ENCODE peak calls at places on chromosome 3, in seven cellular contexts. B is T-cell, Q is KBM-7, S is GM19239, Y is cerebellar cortex, A is NCI-H1694, E is NCI-H187 treated with DMSO at 0.1 percent for 48 hours. V is an unnamed sample.
A peak's percentile ranks its signal among the peaks of the same experiment; 100 is the strongest.

GRCh38 chr3:41265011-41265545 is 65.8 kb downstream of the CTNNB1 start:
- DNase-seq in B (no peak), Q (no peak), S (no peak), Y (no peak), A (no peak), E (no peak), V (no peak)

GRCh38 chr3:28317438-28318022 is 31.0 kb upstream of the ZCWPW2 start:
- DNase-seq in B (peak; percentile 8), Q (peak; percentile 21), S (peak; percentile 8), Y (peak; percentile 46), A (no peak), E (no peak), V (no peak)

GRCh38 chr3:147419062-147419701 is 10.0 kb downstream of the ZIC1 start:
- DNase-seq in B (no peak), Q (no peak), S (no peak), Y (peak; percentile 96), A (no peak), E (no peak), V (no peak)

GRCh38 chr3:174242311-174243041 is 616.7 kb upstream of the NAALADL2 start:
- DNase-seq in B (no peak), Q (no peak), S (no peak), Y (no peak), A (no peak), E (no peak), V (no peak)

GRCh38 chr3:113436794-113437193 is 4.5 kb downstream of the CFAP44 start:
- DNase-seq in B (no peak), Q (no peak), S (no peak), Y (no peak), A (no peak), E (no peak), V (no peak)

GRCh38 chr3:38834110-38834509 is 18.1 kb upstream of the SCN10A start:
- DNase-seq in B (no peak), Q (peak; percentile 71), S (no peak), Y (no peak), A (no peak), E (no peak), V (no peak)

GRCh38 chr3:134320749-134321148 is 53.5 kb downstream of the AMOTL2 start:
- DNase-seq in B (no peak), Q (no peak), S (no peak), Y (no peak), A (no peak), E (no peak), V (no peak)

GRCh38 chr3:102544741-102545140 is 109.9 kb downstream of the ZPLD1 start:
- DNase-seq in B (no peak), Q (no peak), S (no peak), Y (no peak), A (no peak), E (no peak), V (no peak)

GRCh38 chr3:52523386-52524257 is 10.0 kb downstream of the NT5DC2 start:
- DNase-seq in B (no peak), Q (no peak), S (no peak), Y (no peak), A (no peak), E (no peak), V (no peak)

GRCh38 chr3:55309336-55309735 is 177.8 kb downstream of the WNT5A start:
- DNase-seq in B (no peak), Q (no peak), S (no peak), Y (no peak), A (no peak), E (no peak), V (no peak)

GRCh38 chr3:185401319-185401955 is 38.5 kb downstream of the MAP3K13 start:
- DNase-seq in B (no peak), Q (no peak), S (no peak), Y (no peak), A (peak; percentile 81), E (no peak), V (peak; percentile 94)

GRCh38 chr3:9248232-9249191 is 934 bp downstream of the SRGAP3 start:
- DNase-seq in B (no peak), Q (peak; percentile 45), S (no peak), Y (peak; percentile 67), A (no peak), E (no peak), V (no peak)

GRCh38 chr3:186067360-186068242 is 41.3 kb downstream of the ETV5 start:
- DNase-seq in B (no peak), Q (no peak), S (peak; percentile 19), Y (no peak), A (no peak), E (no peak), V (no peak)

GRCh38 chr3:134663646-134664456 is 13.0 kb upstream of the KY start:
- DNase-seq in B (no peak), Q (no peak), S (no peak), Y (peak; percentile 86), A (no peak), E (no peak), V (no peak)

GRCh38 chr3:166663194-166663593 is 716.9 kb downstream of the ZBBX start:
- DNase-seq in B (no peak), Q (no peak), S (no peak), Y (no peak), A (no peak), E (no peak), V (no peak)

GRCh38 chr3:159455741-159456181 is 532.9 kb upstream of the IL12A start:
- DNase-seq in B (no peak), Q (no peak), S (no peak), Y (no peak), A (no peak), E (no peak), V (no peak)

GRCh38 chr3:24043985-24044384 is 98.9 kb downstream of the NR1D2 start:
- DNase-seq in B (no peak), Q (no peak), S (no peak), Y (no peak), A (no peak), E (no peak), V (no peak)

GRCh38 chr3:10495614-10496013 is 9.8 kb downstream of the ATP2B2 start:
- DNase-seq in B (no peak), Q (no peak), S (no peak), Y (no peak), A (no peak), E (no peak), V (no peak)

GRCh38 chr3:126835472-126836219 is 131.6 kb downstream of the CHCHD6 start:
- DNase-seq in B (no peak), Q (no peak), S (no peak), Y (no peak), A (no peak), E (no peak), V (no peak)

GRCh38 chr3:126509565-126510322 is 7.8 kb downstream of the UROC1 start:
- DNase-seq in B (no peak), Q (no peak), S (no peak), Y (no peak), A (peak; percentile 58), E (no peak), V (no peak)

GRCh38 chr3:72270072-72270611 is 485.2 kb upstream of the PROK2 start:
- DNase-seq in B (no peak), Q (peak; percentile 86), S (no peak), Y (no peak), A (no peak), E (no peak), V (no peak)

GRCh38 chr3:166304509-166305063 is 467.4 kb upstream of the BCHE start:
- DNase-seq in B (no peak), Q (no peak), S (no peak), Y (no peak), A (no peak), E (no peak), V (no peak)

GRCh38 chr3:151439652-151440125 is 21.2 kb downstream of the IGSF10 start:
- DNase-seq in B (no peak), Q (peak; percentile 88), S (peak; percentile 12), Y (peak; percentile 40), A (peak; percentile 77), E (no peak), V (peak; percentile 15)

GRCh38 chr3:111392911-111393351 is 149.1 kb upstream of the CD96 start:
- DNase-seq in B (peak; percentile 60), Q (no peak), S (no peak), Y (no peak), A (peak; percentile 7), E (no peak), V (no peak)

GRCh38 chr3:150035400-150035799 is 64.7 kb upstream of the PFN2 start:
- DNase-seq in B (no peak), Q (no peak), S (no peak), Y (peak; percentile 8), A (no peak), E (no peak), V (no peak)

GRCh38 chr3:5115506-5116162 is 6.5 kb upstream of the ARL8B start:
- DNase-seq in B (no peak), Q (no peak), S (no peak), Y (no peak), A (no peak), E (no peak), V (no peak)

GRCh38 chr3:56110886-56111285 is 357.4 kb downstream of the ERC2 start:
- DNase-seq in B (no peak), Q (no peak), S (no peak), Y (no peak), A (no peak), E (no peak), V (no peak)

GRCh38 chr3:31116651-31117050 is 222.2 kb upstream of the GADL1 start:
- DNase-seq in B (no peak), Q (no peak), S (no peak), Y (no peak), A (no peak), E (no peak), V (no peak)

GRCh38 chr3:151544164-151544548 is 83.3 kb upstream of the IGSF10 start:
- DNase-seq in B (no peak), Q (no peak), S (no peak), Y (no peak), A (no peak), E (no peak), V (no peak)

GRCh38 chr3:126998320-126998719 is 15.4 kb downstream of the PLXNA1 start:
- DNase-seq in B (no peak), Q (no peak), S (no peak), Y (no peak), A (no peak), E (no peak), V (no peak)

GRCh38 chr3:11944052-11944673 is 60.0 kb upstream of the SYN2 start:
- DNase-seq in B (no peak), Q (peak; percentile 49), S (no peak), Y (peak; percentile 85), A (peak; percentile 2), E (no peak), V (no peak)

GRCh38 chr3:112740800-112741199 is 99.9 kb upstream of the CCDC80 start:
- DNase-seq in B (no peak), Q (no peak), S (no peak), Y (no peak), A (no peak), E (no peak), V (no peak)

GRCh38 chr3:181727122-181728036 is 15.7 kb downstream of the SOX2 start:
- DNase-seq in B (no peak), Q (no peak), S (no peak), Y (no peak), A (no peak), E (no peak), V (no peak)

GRCh38 chr3:168093229-168093628 is 2.5 kb downstream of the GOLIM4 start:
- DNase-seq in B (no peak), Q (no peak), S (no peak), Y (no peak), A (no peak), E (no peak), V (no peak)

GRCh38 chr3:195557327-195557726 is 14.2 kb upstream of the PPP1R2 start:
- DNase-seq in B (no peak), Q (no peak), S (no peak), Y (no peak), A (no peak), E (no peak), V (no peak)

GRCh38 chr3:14425574-14426304 is 23.3 kb downstream of the SLC6A6 start:
- DNase-seq in B (peak; percentile 39), Q (peak; percentile 69), S (peak; percentile 57), Y (no peak), A (no peak), E (no peak), V (no peak)